ENCODE peak calls at places on chromosomes 11 and 22, in eight cellular contexts. K, O, B, D, P, F, V and R are unnamed samples.
A peak's percentile ranks its signal among the peaks of the same experiment; 100 is the strongest.

GRCh38 chr11:102177974-102178631 is 67.9 kb downstream of the YAP1 start:
- DNase-seq in V (peak; percentile 93), F (no peak), K (peak; percentile 63), B (peak; percentile 88), O (peak; percentile 90), P (peak; percentile 91), D (no peak), R (peak; percentile 92)

GRCh38 chr11:19951558-19952083 is 208.7 kb downstream of the DBX1 start:
- DNase-seq in V (peak; percentile 55), K (peak; percentile 80), D (no peak), O (peak; percentile 73), B (peak; percentile 68), F (no peak), P (peak; percentile 62), R (peak; percentile 75)

GRCh38 chr22:29799217-29799680 is 32.1 kb downstream of the UQCR10 start:
- DNase-seq in V (peak; percentile 95), O (peak; percentile 85), D (peak; percentile 78), P (peak; percentile 68), K (peak; percentile 80), F (no peak), B (peak; percentile 97), R (peak; percentile 96)

GRCh38 chr11:77411717-77412441 is 62.0 kb downstream of the PAK1 start:
- DNase-seq in D (peak; percentile 66), P (peak; percentile 87), B (peak; percentile 88), F (peak; percentile 69), O (peak; percentile 92), K (peak; percentile 95), V (peak; percentile 92), R (peak; percentile 87)

GRCh38 chr11:28877366-28877765 is 769.2 kb downstream of the METTL15 start:
- DNase-seq in O (no peak), D (no peak), V (peak; percentile 19), B (no peak), P (peak; percentile 65), K (no peak), F (no peak), R (peak; percentile 28)

GRCh38 chr11:77073328-77074001 is 6.7 kb downstream of the CAPN5 start:
- DNase-seq in O (peak; percentile 90), V (peak; percentile 90), B (peak; percentile 94), F (no peak), K (peak; percentile 88), D (peak; percentile 97), P (peak; percentile 78), R (peak; percentile 96)

GRCh38 chr11:128391809-128392208 is 195.5 kb downstream of the ETS1 start:
- DNase-seq in O (no peak), K (no peak), F (no peak), P (no peak), V (no peak), B (peak; percentile 38), D (no peak), R (no peak)

GRCh38 chr11:11078344-11078743 is 220.5 kb upstream of the ZBED5 start:
- DNase-seq in O (peak; percentile 2), K (no peak), F (no peak), B (peak; percentile 23), V (peak; percentile 3), P (no peak), D (no peak), R (no peak)

GRCh38 chr11:62504158-62504973 is 42.2 kb downstream of the AHNAK start:
- DNase-seq in V (no peak), B (no peak), O (no peak), F (no peak), D (no peak), P (no peak), K (peak; percentile 50), R (no peak)